ENCODE peak calls at places on chromosome 20, in six cellular contexts. One of them, this sample, is unnamed.

GRCh38 chr20:63226020-63226943 is 9.4 kb upstream of the BIRC7 start:
- DNase-seq in iris pigment epithelial cell: no peak
- DNase-seq in T-helper 2 cell: no peak
- DNase-seq in stomach: no peak
- DNase-seq in breast epithelium: no peak
- DNase-seq in NCI-H510A: no peak
- DNase-seq in this sample: no peak

GRCh38 chr20:57398901-57399535 is 7.8 kb downstream of the RBM38 start:
- DNase-seq in stomach: no peak
- DNase-seq in T-helper 2 cell: no peak
- DNase-seq in iris pigment epithelial cell: no peak
- DNase-seq in NCI-H510A: no peak
- DNase-seq in breast epithelium: no peak
- DNase-seq in this sample: no peak

GRCh38 chr20:12570371-12570770 is 438.4 kb upstream of the SPTLC3 start:
- DNase-seq in T-helper 2 cell: no peak
- DNase-seq in NCI-H510A: peak; percentile 59
- DNase-seq in stomach: no peak
- DNase-seq in breast epithelium: no peak
- DNase-seq in iris pigment epithelial cell: peak; percentile 1
- DNase-seq in this sample: no peak

GRCh38 chr20:45470262-45470931 is 844 bp downstream of the WFDC2 start:
- DNase-seq in iris pigment epithelial cell: peak; percentile 25
- DNase-seq in breast epithelium: peak; percentile 39
- DNase-seq in NCI-H510A: no peak
- DNase-seq in T-helper 2 cell: no peak
- DNase-seq in stomach: peak; percentile 67
- DNase-seq in this sample: no peak

GRCh38 chr20:45518282-45518681 is 2.9 kb upstream of the SPINT3 start:
- DNase-seq in breast epithelium: peak; percentile 76
- DNase-seq in T-helper 2 cell: no peak
- DNase-seq in stomach: no peak
- DNase-seq in NCI-H510A: no peak
- DNase-seq in iris pigment epithelial cell: no peak
- DNase-seq in this sample: no peak

GRCh38 chr20:45937765-45938164 is 3.3 kb downstream of the PCIF1 start:
- DNase-seq in NCI-H510A: no peak
- DNase-seq in stomach: no peak
- DNase-seq in breast epithelium: no peak
- DNase-seq in iris pigment epithelial cell: peak; percentile 41
- DNase-seq in T-helper 2 cell: no peak
- DNase-seq in this sample: no peak

GRCh38 chr20:50992733-50993457 is 30.0 kb downstream of the KCNG1 start:
- DNase-seq in breast epithelium: no peak
- DNase-seq in iris pigment epithelial cell: peak; percentile 86
- DNase-seq in T-helper 2 cell: no peak
- DNase-seq in stomach: no peak
- DNase-seq in NCI-H510A: no peak
- DNase-seq in this sample: peak; percentile 22

GRCh38 chr20:19709635-19710335 is 48.3 kb upstream of the RIN2 start:
- DNase-seq in T-helper 2 cell: no peak
- DNase-seq in stomach: no peak
- DNase-seq in breast epithelium: no peak
- DNase-seq in NCI-H510A: no peak
- DNase-seq in iris pigment epithelial cell: no peak
- DNase-seq in this sample: no peak

GRCh38 chr20:23350007-23350854 is at the start of gene NXT1:
- DNase-seq in breast epithelium: peak; percentile 98
- DNase-seq in iris pigment epithelial cell: peak; percentile 99
- DNase-seq in T-helper 2 cell: peak; percentile 87
- DNase-seq in NCI-H510A: peak; percentile 99
- DNase-seq in stomach: peak; percentile 98
- DNase-seq in this sample: peak; percentile 95

GRCh38 chr20:58711266-58712051 is 18.9 kb downstream of the NPEPL1 start:
- DNase-seq in NCI-H510A: no peak
- DNase-seq in iris pigment epithelial cell: no peak
- DNase-seq in stomach: peak; percentile 16
- DNase-seq in T-helper 2 cell: no peak
- DNase-seq in breast epithelium: peak; percentile 7
- DNase-seq in this sample: no peak

GRCh38 chr20:8757146-8757545 is 311.7 kb upstream of the PLCB4 start:
- DNase-seq in NCI-H510A: peak; percentile 77
- DNase-seq in stomach: no peak
- DNase-seq in iris pigment epithelial cell: peak; percentile 87
- DNase-seq in breast epithelium: no peak
- DNase-seq in T-helper 2 cell: no peak
- DNase-seq in this sample: no peak

GRCh38 chr20:59958626-59959025 is 403 bp downstream of the CDH26 start:
- DNase-seq in NCI-H510A: peak; percentile 70
- DNase-seq in iris pigment epithelial cell: no peak
- DNase-seq in T-helper 2 cell: no peak
- DNase-seq in breast epithelium: no peak
- DNase-seq in stomach: no peak
- DNase-seq in this sample: no peak

GRCh38 chr20:5393218-5393870 is 76.6 kb upstream of the PROKR2 start:
- DNase-seq in breast epithelium: no peak
- DNase-seq in NCI-H510A: no peak
- DNase-seq in iris pigment epithelial cell: no peak
- DNase-seq in T-helper 2 cell: no peak
- DNase-seq in stomach: no peak
- DNase-seq in this sample: no peak

GRCh38 chr20:38229376-38230252 is 30.9 kb downstream of the KIAA1755 start:
- DNase-seq in NCI-H510A: no peak
- DNase-seq in iris pigment epithelial cell: no peak
- DNase-seq in stomach: no peak
- DNase-seq in breast epithelium: no peak
- DNase-seq in T-helper 2 cell: no peak
- DNase-seq in this sample: no peak

GRCh38 chr20:25017257-25017803 is 24.8 kb upstream of the APMAP start:
- DNase-seq in iris pigment epithelial cell: no peak
- DNase-seq in T-helper 2 cell: no peak
- DNase-seq in breast epithelium: peak; percentile 94
- DNase-seq in NCI-H510A: peak; percentile 96
- DNase-seq in stomach: peak; percentile 98
- DNase-seq in this sample: no peak

GRCh38 chr20:51450221-51450712 is 92.3 kb downstream of the NFATC2 start:
- DNase-seq in iris pigment epithelial cell: peak; percentile 9
- DNase-seq in stomach: no peak
- DNase-seq in T-helper 2 cell: no peak
- DNase-seq in NCI-H510A: no peak
- DNase-seq in breast epithelium: no peak
- DNase-seq in this sample: no peak

GRCh38 chr20:2800590-2801458 is at the start of gene CPXM1:
- DNase-seq in stomach: no peak
- DNase-seq in breast epithelium: no peak
- DNase-seq in NCI-H510A: peak; percentile 43
- DNase-seq in T-helper 2 cell: no peak
- DNase-seq in iris pigment epithelial cell: no peak
- DNase-seq in this sample: no peak

GRCh38 chr20:17556842-17557674 is 12.8 kb upstream of the DSTN start:
- DNase-seq in T-helper 2 cell: no peak
- DNase-seq in breast epithelium: peak; percentile 95
- DNase-seq in iris pigment epithelial cell: no peak
- DNase-seq in NCI-H510A: peak; percentile 51
- DNase-seq in stomach: peak; percentile 76
- DNase-seq in this sample: no peak

GRCh38 chr20:35093245-35093884 is 758 bp upstream of the TRPC4AP start:
- DNase-seq in T-helper 2 cell: no peak
- DNase-seq in iris pigment epithelial cell: peak; percentile 85
- DNase-seq in stomach: no peak
- DNase-seq in breast epithelium: no peak
- DNase-seq in NCI-H510A: no peak
- DNase-seq in this sample: no peak

GRCh38 chr20:63549679-63550282 is 2.2 kb upstream of the SRMS start:
- DNase-seq in stomach: no peak
- DNase-seq in breast epithelium: no peak
- DNase-seq in NCI-H510A: no peak
- DNase-seq in T-helper 2 cell: no peak
- DNase-seq in iris pigment epithelial cell: no peak
- DNase-seq in this sample: no peak

GRCh38 chr20:47440857-47441773 is 60.6 kb upstream of the NCOA3 start:
- DNase-seq in breast epithelium: no peak
- DNase-seq in iris pigment epithelial cell: no peak
- DNase-seq in NCI-H510A: no peak
- DNase-seq in T-helper 2 cell: no peak
- DNase-seq in stomach: no peak
- DNase-seq in this sample: no peak

GRCh38 chr20:39360029-39360620 is 398.0 kb downstream of the DHX35 start:
- DNase-seq in iris pigment epithelial cell: no peak
- DNase-seq in stomach: no peak
- DNase-seq in T-helper 2 cell: no peak
- DNase-seq in NCI-H510A: no peak
- DNase-seq in breast epithelium: no peak
- DNase-seq in this sample: no peak

GRCh38 chr20:47334022-47334551 is 22.4 kb downstream of the ZMYND8 start:
- DNase-seq in NCI-H510A: no peak
- DNase-seq in T-helper 2 cell: no peak
- DNase-seq in stomach: no peak
- DNase-seq in breast epithelium: no peak
- DNase-seq in iris pigment epithelial cell: peak; percentile 99
- DNase-seq in this sample: peak; percentile 95

GRCh38 chr20:45851501-45851900 is 5.7 kb downstream of the ACOT8 start:
- DNase-seq in iris pigment epithelial cell: no peak
- DNase-seq in stomach: no peak
- DNase-seq in breast epithelium: no peak
- DNase-seq in NCI-H510A: no peak
- DNase-seq in T-helper 2 cell: no peak
- DNase-seq in this sample: no peak

GRCh38 chr20:44392776-44393607 is 37.5 kb downstream of the HNF4A start:
- DNase-seq in iris pigment epithelial cell: no peak
- DNase-seq in T-helper 2 cell: no peak
- DNase-seq in stomach: no peak
- DNase-seq in breast epithelium: no peak
- DNase-seq in NCI-H510A: no peak
- DNase-seq in this sample: no peak

GRCh38 chr20:52305029-52305645 is 113.6 kb upstream of the ZFP64 start:
- DNase-seq in stomach: no peak
- DNase-seq in iris pigment epithelial cell: peak; percentile 15
- DNase-seq in breast epithelium: no peak
- DNase-seq in NCI-H510A: no peak
- DNase-seq in T-helper 2 cell: no peak
- DNase-seq in this sample: no peak

This sample was measured in pulmonary artery endothelial cell.